ENCODE peak calls at places on chromosomes 5 and 9, in six cellular contexts. H, P, K, R, X and Q are unnamed samples.
A peak's percentile ranks its signal among the peaks of the same experiment; 100 is the strongest.

GRCh38 chr5:6215891-6216290 is 162.5 kb downstream of the MED10 start:
- DNase-seq in H (no peak), P (no peak), K (no peak), R (no peak), X (no peak), Q (no peak)

GRCh38 chr5:95892784-95893354 is 68.8 kb downstream of the ELL2 start:
- DNase-seq in H (no peak), P (no peak), K (no peak), R (no peak), X (no peak), Q (no peak)

GRCh38 chr5:169126376-169127043 is 174.4 kb downstream of the SLIT3 start:
- DNase-seq in H (no peak), P (no peak), K (no peak), R (no peak), X (no peak), Q (no peak)

GRCh38 chr5:91059409-91059808 is 323.7 kb downstream of the ARRDC3 start:
- DNase-seq in H (no peak), P (no peak), K (no peak), R (no peak), X (no peak), Q (no peak)

GRCh38 chr9:89095755-89096154 is 82.9 kb downstream of the SHC3 start:
- DNase-seq in H (peak; percentile 51), P (no peak), K (no peak), R (no peak), X (no peak), Q (no peak)

GRCh38 chr5:172866802-172867748 is 33.0 kb downstream of the ERGIC1 start:
- DNase-seq in H (peak; percentile 94), P (no peak), K (no peak), R (peak; percentile 81), X (no peak), Q (peak; percentile 48)

GRCh38 chr5:1101991-1102713 is 9.7 kb downstream of the SLC12A7 start:
- DNase-seq in H (peak; percentile 86), P (no peak), K (no peak), R (no peak), X (no peak), Q (peak; percentile 96)

GRCh38 chr9:3526903-3527652 is 1.3 kb upstream of the RFX3 start:
- DNase-seq in H (no peak), P (no peak), K (no peak), R (no peak), X (no peak), Q (no peak)

GRCh38 chr9:15513335-15513734 is 2.6 kb upstream of the PSIP1 start:
- DNase-seq in H (no peak), P (no peak), K (no peak), R (no peak), X (no peak), Q (no peak)

GRCh38 chr5:163384669-163385068 is 52.7 kb upstream of the CCNG1 start:
- DNase-seq in H (no peak), P (no peak), K (no peak), R (no peak), X (no peak), Q (no peak)

GRCh38 chr9:131773911-131774379 is 34.1 kb upstream of the RAPGEF1 start:
- DNase-seq in H (peak; percentile 71), P (no peak), K (no peak), R (peak; percentile 25), X (no peak), Q (peak; percentile 54)

GRCh38 chr5:53073349-53073748 is 36.2 kb downstream of the MOCS2 start:
- DNase-seq in H (no peak), P (no peak), K (no peak), R (no peak), X (no peak), Q (no peak)

GRCh38 chr5:102627311-102627710 is 127.8 kb upstream of the PAM start:
- DNase-seq in H (no peak), P (no peak), K (no peak), R (no peak), X (no peak), Q (no peak)

GRCh38 chr5:134784241-134784920 is 25.8 kb downstream of the DDX46 start:
- DNase-seq in H (no peak), P (no peak), K (no peak), R (no peak), X (no peak), Q (no peak)

GRCh38 chr9:130663258-130664171 is 879 bp upstream of the PRDM12 start:
- DNase-seq in H (peak; percentile 48), P (no peak), K (no peak), R (no peak), X (no peak), Q (no peak)

GRCh38 chr5:145934276-145934675 is 2.1 kb upstream of the SH3RF2 start:
- DNase-seq in H (no peak), P (no peak), K (no peak), R (no peak), X (no peak), Q (no peak)

GRCh38 chr9:125472926-125473701 is 211.5 kb downstream of the GAPVD1 start:
- DNase-seq in H (peak; percentile 73), P (no peak), K (no peak), R (no peak), X (no peak), Q (no peak)

GRCh38 chr5:139138109-139138508 is 60.1 kb downstream of the SIL1 start:
- DNase-seq in H (no peak), P (no peak), K (no peak), R (no peak), X (no peak), Q (no peak)

GRCh38 chr5:97906135-97906534 is 723.1 kb upstream of the RIOK2 start:
- DNase-seq in H (no peak), P (no peak), K (no peak), R (no peak), X (no peak), Q (no peak)

GRCh38 chr5:97909541-97909940 is 726.5 kb upstream of the RIOK2 start:
- DNase-seq in H (no peak), P (peak; percentile 23), K (no peak), R (no peak), X (no peak), Q (no peak)

GRCh38 chr5:97907611-97908400 is 724.8 kb upstream of the RIOK2 start:
- DNase-seq in H (no peak), P (no peak), K (no peak), R (no peak), X (no peak), Q (no peak)

GRCh38 chr5:97903742-97904141 is 720.7 kb upstream of the RIOK2 start:
- DNase-seq in H (no peak), P (no peak), K (no peak), R (no peak), X (no peak), Q (no peak)
- H3K9me3 ChIP-seq in H (no peaks in the 10 kb centered on the region), P (peaks cover 2% of the 10 kb centered on the region), K (no peaks in the 10 kb centered on the region), R (peaks cover 6% of the 10 kb centered on the region), X (peaks cover 7% of the 10 kb centered on the region), Q (no peaks in the 10 kb centered on the region)

GRCh38 chr5:180639287-180639686 is 10.1 kb downstream of the FLT4 start:
- DNase-seq in H (no peak), P (no peak), K (no peak), R (no peak), X (no peak), Q (no peak)
- H3K27me3 ChIP-seq in H (no peaks in the 10 kb centered on the region), P (no peaks in the 10 kb centered on the region), K (no peaks in the 10 kb centered on the region), R (peaks cover 3% of the 10 kb centered on the region), X (no peaks in the 10 kb centered on the region), Q (no peaks in the 10 kb centered on the region)

DNA sequence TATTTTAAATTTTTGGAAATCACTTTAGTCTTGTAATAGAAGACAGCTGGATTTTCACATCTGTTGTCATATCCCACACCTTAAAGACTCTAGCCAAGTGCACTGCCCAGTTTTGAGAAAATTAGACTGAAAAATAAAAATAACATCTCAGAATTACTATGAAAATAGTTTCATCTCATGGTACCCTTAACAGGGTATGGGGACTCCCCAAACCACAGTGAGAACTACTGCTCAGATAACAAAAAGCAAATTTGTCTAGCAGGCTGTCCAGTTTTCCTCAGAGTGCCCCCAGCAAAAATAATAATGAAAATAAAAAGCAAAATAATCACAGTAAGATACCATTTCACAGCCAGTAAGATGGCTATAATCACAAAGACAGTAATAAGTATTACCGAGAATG is 6.5 kb downstream of the UBQLN1 start:
- DNase-seq in H (no peak), P (no peak), K (no peak), R (no peak), X (no peak), Q (no peak)
- H3K4me1 ChIP-seq in H (peaks cover 5% of the 10 kb centered on the region), P (peaks cover 20% of the 10 kb centered on the region), K (no peaks in the 10 kb centered on the region), R (peaks cover 31% of the 10 kb centered on the region), X (peaks cover 28% of the 10 kb centered on the region), Q (no peaks in the 10 kb centered on the region)

GRCh38 chr5:180852510-180852909 is 8.6 kb downstream of the ZFP62 start:
- DNase-seq in H (no peak), P (no peak), K (no peak), R (no peak), X (no peak), Q (no peak)

GRCh38 chr5:180848878-180849277 is 12.2 kb downstream of the ZFP62 start:
- DNase-seq in H (no peak), P (no peak), K (no peak), R (no peak), X (no peak), Q (no peak)

GRCh38 chr5:180848265-180848664 is 12.8 kb downstream of the ZFP62 start:
- DNase-seq in H (no peak), P (no peak), K (no peak), R (no peak), X (no peak), Q (no peak)

GRCh38 chr5:180850434-180851078 is 10.5 kb downstream of the ZFP62 start:
- DNase-seq in H (no peak), P (no peak), K (no peak), R (no peak), X (no peak), Q (no peak)

GRCh38 chr5:180849827-180850226 is 11.2 kb downstream of the ZFP62 start:
- DNase-seq in H (no peak), P (no peak), K (no peak), R (no peak), X (no peak), Q (no peak)
- H3K9me3 ChIP-seq in H (no peaks in the 10 kb centered on the region), P (peaks cover 10% of the 10 kb centered on the region), K (peaks cover 33% of the 10 kb centered on the region), R (peaks cover 42% of the 10 kb centered on the region), X (peaks cover 23% of the 10 kb centered on the region), Q (no peaks in the 10 kb centered on the region)

GRCh38 chr9:106875548-106875947 is 12.6 kb downstream of the ZNF462 start:
- DNase-seq in H (no peak), P (no peak), K (no peak), R (no peak), X (no peak), Q (no peak)

GRCh38 chr9:106877345-106877744 is 14.4 kb downstream of the ZNF462 start:
- DNase-seq in H (no peak), P (no peak), K (no peak), R (no peak), X (no peak), Q (no peak)

GRCh38 chr9:106872641-106873040 is 9.7 kb downstream of the ZNF462 start:
- DNase-seq in H (no peak), P (no peak), K (no peak), R (no peak), X (no peak), Q (no peak)

GRCh38 chr9:106874657-106875056 is 11.7 kb downstream of the ZNF462 start:
- DNase-seq in H (no peak), P (no peak), K (no peak), R (no peak), X (no peak), Q (no peak)

DNA sequence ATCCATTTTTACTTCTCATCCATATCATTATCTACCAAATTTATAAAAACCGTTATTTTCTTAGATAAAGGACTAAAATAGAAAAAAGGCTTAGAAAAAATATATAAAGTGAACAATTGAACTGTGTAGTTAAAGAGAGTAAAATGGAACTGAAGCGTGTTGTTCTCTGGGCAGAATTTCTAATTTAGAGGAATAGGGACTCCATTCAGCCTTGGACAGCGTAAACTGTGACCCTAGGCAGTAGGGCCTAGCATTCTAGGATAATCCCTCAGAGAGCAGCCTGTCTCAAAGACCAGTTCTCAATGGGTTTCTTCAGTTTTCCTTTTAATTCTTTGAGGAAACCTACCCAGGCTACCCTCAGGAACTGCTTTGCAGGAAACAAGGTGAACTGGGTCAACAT is 11.1 kb downstream of the ZNF462 start:
- DNase-seq in H (no peak), P (no peak), K (no peak), R (no peak), X (no peak), Q (no peak)
- H3K27me3 ChIP-seq in H (no peaks in the 10 kb centered on the region), P (no peaks in the 10 kb centered on the region), K (no peaks in the 10 kb centered on the region), R (no peaks in the 10 kb centered on the region), X (no peaks in the 10 kb centered on the region), Q (no peaks in the 10 kb centered on the region)